ENCODE peak calls at places on chromosome 19, in seven cellular contexts. F is activated B cell treated with CpG ODN at 0.5 μM for 24 hours, J is left colon, I is dorsolateral prefrontal cortex, A is NCI-H1092 treated with DMSO at 0.1 percent for 48 hours, H is NB4, D is fibroblast of the aortic adventitia. E is an unnamed sample.

GRCh38 chr19:10424011-10424637 is 3.8 kb downstream of the PDE4A start:
- DNase-seq in F (no peak), J (peak; percentile 87), I (peak; percentile 76), A (peak; percentile 36), H (peak; percentile 94), D (peak; percentile 63), E (peak; percentile 70)

GRCh38 chr19:54421169-54421516 is 5.9 kb downstream of the TTYH1 start:
- DNase-seq in F (no peak), J (no peak), I (no peak), A (no peak), H (no peak), D (no peak), E (no peak)

GRCh38 chr19:41869374-41869955 is 7.6 kb upstream of the CD79A start:
- DNase-seq in F (no peak), J (no peak), I (no peak), A (peak; percentile 30), H (no peak), D (no peak), E (no peak)

GRCh38 chr19:7520131-7521051 is 2.0 kb upstream of the MCOLN1 start:
- DNase-seq in F (no peak), J (no peak), I (no peak), A (no peak), H (no peak), D (no peak), E (no peak)

GRCh38 chr19:8585894-8586750 is 8.9 kb upstream of the MYO1F start:
- DNase-seq in F (no peak), J (peak; percentile 75), I (no peak), A (no peak), H (peak; percentile 91), D (no peak), E (peak; percentile 52)

GRCh38 chr19:40613669-40614594 is 12.8 kb downstream of the LTBP4 start:
- DNase-seq in F (peak; percentile 80), J (peak; percentile 92), I (no peak), A (peak; percentile 72), H (no peak), D (peak; percentile 68), E (peak; percentile 93)

GRCh38 chr19:5903054-5903501 is 512 bp downstream of the NDUFA11 start:
- DNase-seq in F (no peak), J (no peak), I (no peak), A (no peak), H (peak; percentile 22), D (peak; percentile 58), E (peak; percentile 51)

GRCh38 chr19:17626456-17626855 is 61.7 kb downstream of the UNC13A start:
- DNase-seq in F (no peak), J (no peak), I (no peak), A (no peak), H (no peak), D (no peak), E (no peak)

GRCh38 chr19:28019901-28020300 is 1193.0 kb downstream of the UQCRFS1 start:
- DNase-seq in F (no peak), J (no peak), I (no peak), A (no peak), H (no peak), D (no peak), E (no peak)

GRCh38 chr19:47680858-47681332 is 32.3 kb upstream of the EHD2 start:
- DNase-seq in F (no peak), J (no peak), I (no peak), A (no peak), H (no peak), D (no peak), E (no peak)

GRCh38 chr19:8511573-8512101 is 2.3 kb downstream of the ZNF414 start:
- DNase-seq in F (no peak), J (peak; percentile 37), I (no peak), A (no peak), H (no peak), D (no peak), E (no peak)

GRCh38 chr19:35742121-35742724 is at the start of gene IGFLR1:
- DNase-seq in F (peak; percentile 60), J (peak; percentile 53), I (no peak), A (no peak), H (peak; percentile 81), D (no peak), E (no peak)

GRCh38 chr19:57171551-57172081 is 4.3 kb upstream of the DUXA start:
- DNase-seq in F (peak; percentile 21), J (peak; percentile 16), I (peak; percentile 48), A (no peak), H (no peak), D (peak; percentile 27), E (peak; percentile 61)

GRCh38 chr19:6068711-6069110 is 41.6 kb downstream of the RFX2 start:
- DNase-seq in F (no peak), J (peak; percentile 3), I (no peak), A (peak; percentile 14), H (no peak), D (peak; percentile 45), E (no peak)

GRCh38 chr19:35963514-35963913 is 27.3 kb downstream of the LRFN3 start:
- DNase-seq in F (no peak), J (peak; percentile 41), I (no peak), A (no peak), H (peak; percentile 46), D (peak; percentile 62), E (peak; percentile 76)

GRCh38 chr19:6556480-6556879 is 25.7 kb downstream of the TNFSF9 start:
- DNase-seq in F (no peak), J (no peak), I (no peak), A (no peak), H (no peak), D (peak; percentile 66), E (peak; percentile 20)

GRCh38 chr19:55112781-55113569 is 4.5 kb downstream of the PPP1R12C start:
- DNase-seq in F (no peak), J (no peak), I (no peak), A (no peak), H (no peak), D (no peak), E (no peak)

GRCh38 chr19:5881543-5882299 is 11.4 kb upstream of the FUT5 start:
- DNase-seq in F (no peak), J (no peak), I (no peak), A (no peak), H (no peak), D (no peak), E (no peak)

GRCh38 chr19:2552859-2553258 is 76.9 kb downstream of the GADD45B start:
- DNase-seq in F (peak; percentile 27), J (no peak), I (no peak), A (no peak), H (peak; percentile 88), D (no peak), E (peak; percentile 40)

GRCh38 chr19:40552848-40553247 is 23.8 kb upstream of the SHKBP1 start:
- DNase-seq in F (no peak), J (no peak), I (no peak), A (no peak), H (no peak), D (no peak), E (no peak)

GRCh38 chr19:17831419-17831888 is 10.1 kb upstream of the INSL3 start:
- DNase-seq in F (no peak), J (no peak), I (peak; percentile 35), A (no peak), H (no peak), D (no peak), E (no peak)

GRCh38 chr19:2663920-2664571 is 38.4 kb downstream of the GNG7 start:
- DNase-seq in F (peak; percentile 74), J (peak; percentile 41), I (no peak), A (no peak), H (peak; percentile 27), D (no peak), E (no peak)

GRCh38 chr19:20102097-20102496 is 24.3 kb downstream of the ZNF90 start:
- DNase-seq in F (no peak), J (no peak), I (no peak), A (no peak), H (no peak), D (no peak), E (no peak)

GRCh38 chr19:53328967-53329366 is 4.6 kb upstream of the ZNF845 start:
- DNase-seq in F (no peak), J (peak; percentile 16), I (peak; percentile 24), A (no peak), H (no peak), D (peak; percentile 47), E (peak; percentile 5)

GRCh38 chr19:51627491-51628138 is 2.6 kb downstream of the SIGLEC5 start:
- DNase-seq in F (no peak), J (no peak), I (no peak), A (no peak), H (peak; percentile 86), D (no peak), E (peak; percentile 27)

GRCh38 chr19:5951338-5951861 is 26.5 kb downstream of the RANBP3 start:
- DNase-seq in F (no peak), J (peak; percentile 41), I (no peak), A (peak; percentile 46), H (no peak), D (no peak), E (no peak)

GRCh38 chr19:40659116-40659515 is 31.3 kb downstream of the NUMBL start:
- DNase-seq in F (no peak), J (no peak), I (no peak), A (no peak), H (no peak), D (peak; percentile 54), E (no peak)

GRCh38 chr19:46721269-46722003 is 4.5 kb upstream of the PRKD2 start:
- DNase-seq in F (no peak), J (no peak), I (no peak), A (no peak), H (peak; percentile 58), D (no peak), E (no peak)

GRCh38 chr19:55673465-55673864 is 1.6 kb upstream of the EPN1 start:
- DNase-seq in F (no peak), J (no peak), I (no peak), A (no peak), H (no peak), D (no peak), E (no peak)

GRCh38 chr19:53057904-53058579 is 13.5 kb downstream of the ERVV-2 start:
- DNase-seq in F (no peak), J (no peak), I (peak; percentile 35), A (peak; percentile 13), H (no peak), D (no peak), E (peak; percentile 14)

GRCh38 chr19:15161028-15161984 is 39.5 kb downstream of the NOTCH3 start:
- DNase-seq in F (no peak), J (peak; percentile 28), I (no peak), A (peak; percentile 32), H (peak; percentile 68), D (peak; percentile 49), E (peak; percentile 47)

GRCh38 chr19:53945441-53945840 is 17.3 kb upstream of the CACNG8 start:
- DNase-seq in F (no peak), J (no peak), I (no peak), A (no peak), H (peak; percentile 61), D (peak; percentile 50), E (peak; percentile 30)

GRCh38 chr19:10543420-10544241 is at the start of gene ATG4D:
- DNase-seq in F (peak; percentile 79), J (peak; percentile 95), I (peak; percentile 80), A (peak; percentile 89), H (peak; percentile 96), D (peak; percentile 53), E (peak; percentile 66)

GRCh38 chr19:49442793-49443365 is 1.6 kb upstream of the SLC17A7 start:
- DNase-seq in F (peak; percentile 66), J (peak; percentile 95), I (peak; percentile 78), A (no peak), H (peak; percentile 67), D (peak; percentile 80), E (peak; percentile 73)

GRCh38 chr19:7225741-7226140 is 68.5 kb downstream of the INSR start:
- DNase-seq in F (no peak), J (no peak), I (no peak), A (no peak), H (no peak), D (no peak), E (no peak)

GRCh38 chr19:45615795-45616708 is 14.0 kb upstream of the GPR4 start:
- DNase-seq in F (peak; percentile 53), J (peak; percentile 97), I (no peak), A (no peak), H (peak; percentile 78), D (peak; percentile 79), E (peak; percentile 95)

GRCh38 chr19:45607071-45608029 is 5.3 kb upstream of the GPR4 start:
- DNase-seq in F (peak; percentile 40), J (peak; percentile 80), I (peak; percentile 30), A (peak; percentile 8), H (peak; percentile 50), D (peak; percentile 76), E (peak; percentile 72)

GRCh38 chr19:44367024-44367423 is 10.5 kb upstream of the ZNF112 start:
- DNase-seq in F (no peak), J (no peak), I (no peak), A (no peak), H (no peak), D (no peak), E (peak; percentile 35)

E was measured in choroid plexus epithelial cell.